ENCODE peak calls at places on chromosome 9, in six cellular contexts. B is right lobe of liver, O is Panc1, E is tibial nerve, X is adipocyte, Z is heart left ventricle. H is an unnamed sample. For H3K4me1, the result is how much of the 10 kb centered on the place peaks cover.

GRCh38 chr9:20264896-20265295 is 357.4 kb downstream of the MLLT3 start:
- DNase-seq in E (no peak), X (no peak), B (no peak), Z (no peak), O (no peak), H (no peak)

GRCh38 chr9:35771943-35772342 is 17.9 kb upstream of the MSMP start:
- DNase-seq in X (no peak), O (no peak), B (no peak), Z (no peak), E (no peak), H (no peak)

GRCh38 chr9:86082870-86083269 is 16.5 kb downstream of the GOLM1 start:
- DNase-seq in B (no peak), E (no peak), X (no peak), Z (no peak), O (no peak), H (no peak)

GRCh38 chr9:36298566-36298965 is 40.3 kb upstream of the GNE start:
- DNase-seq in B (no peak), E (no peak), Z (no peak), X (no peak), O (no peak), H (no peak)

GRCh38 chr9:31587176-31587575 is 797.3 kb upstream of the ACO1 start:
- DNase-seq in B (no peak), E (no peak), O (no peak), Z (no peak), X (no peak), H (no peak)

GRCh38 chr9:137764981-137765380 is 112.6 kb upstream of the CACNA1B start:
- DNase-seq in B (no peak), O (no peak), X (no peak), E (no peak), Z (no peak), H (no peak)

GRCh38 chr9:113425072-113425471 is 14.5 kb downstream of the C9orf43 start:
- DNase-seq in X (no peak), O (no peak), E (no peak), Z (no peak), B (no peak), H (no peak)

GRCh38 chr9:131418143-131419028 is 24.5 kb downstream of the PRRC2B start:
- DNase-seq in B (peak), O (no peak), X (peak), E (no peak), Z (no peak), H (peak)

GRCh38 chr9:764105-764524 is 77.4 kb upstream of the DMRT1 start:
- DNase-seq in E (peak), Z (peak), B (peak), X (peak), O (peak), H (peak)

GRCh38 chr9:1726993-1727759 is 288.0 kb upstream of the SMARCA2 start:
- DNase-seq in B (no peak), X (no peak), O (no peak), E (no peak), Z (no peak), H (no peak)

DNA sequence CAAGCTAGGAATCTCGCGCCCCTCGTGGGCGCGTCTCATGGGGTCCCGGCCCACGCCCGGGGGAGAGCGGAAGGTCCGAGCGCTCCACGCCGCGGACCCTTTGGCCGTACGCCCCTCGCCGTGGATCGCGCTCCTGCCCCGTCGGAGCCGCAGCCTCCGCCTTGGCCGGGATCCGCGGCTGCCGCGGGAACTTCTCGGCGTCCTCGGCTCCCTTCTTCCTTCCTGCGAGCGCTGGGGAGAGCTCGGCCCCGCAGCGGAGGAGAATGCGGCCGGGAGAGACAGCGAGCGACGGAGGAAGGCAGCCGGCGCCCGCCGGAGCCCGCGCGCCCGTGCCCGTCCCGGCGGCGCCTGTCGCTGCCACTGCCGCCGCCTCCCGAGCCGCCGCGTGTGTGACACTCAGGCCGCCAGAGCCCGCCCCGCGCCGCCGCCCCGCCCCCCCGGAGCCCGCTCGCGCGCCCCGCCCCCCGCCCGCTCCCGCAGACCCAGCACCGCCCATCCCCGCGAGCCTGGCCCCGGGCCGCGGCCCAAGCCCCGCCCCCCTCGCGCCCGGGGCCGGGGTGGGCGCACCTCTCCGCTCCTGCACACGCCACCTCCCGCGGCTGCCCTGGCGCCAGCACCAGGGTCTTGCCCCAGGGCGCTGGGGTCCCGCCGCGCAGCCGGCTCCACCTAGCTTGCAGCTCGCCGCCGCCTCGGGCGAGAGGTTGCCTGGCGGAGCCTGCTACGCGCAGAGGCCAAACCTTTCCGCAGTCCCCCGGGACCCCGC is at the start of gene SHB:
- DNase-seq in Z (peak), O (no peak), E (peak), B (peak), X (peak), H (peak)
- H3K4me1 ChIP-seq in Z (under half), O (under half), E (under half), B (under half), X (under half), H (under half)

DNA sequence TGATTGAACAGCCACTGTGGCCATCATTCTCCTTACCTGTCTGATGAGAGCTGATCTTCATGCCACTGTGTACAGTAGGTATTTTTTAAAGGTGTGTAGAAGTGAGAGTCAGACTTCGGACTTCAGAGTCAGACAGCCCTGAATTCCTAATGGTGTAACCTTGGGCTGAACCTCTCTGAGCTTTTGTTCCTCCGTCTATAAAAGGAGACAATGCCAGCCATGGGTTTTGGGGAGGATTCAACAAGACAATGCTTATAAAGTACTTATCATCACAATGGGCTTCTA is 18.7 kb downstream of the GSN start:
- DNase-seq in O (no peak), E (no peak), X (no peak), Z (no peak), B (no peak), H (no peak)
- H3K4me1 ChIP-seq in O (half or more), E (half or more), X (half or more), Z (under half), B (under half), H (under half)

GRCh38 chr9:124886461-124886860 is 24.5 kb downstream of the ARPC5L start:
- DNase-seq in E (no peak), Z (no peak), O (no peak), X (no peak), B (no peak), H (no peak)
- H3K4me1 ChIP-seq in E (under half), Z (under half), O (under half), X (under half), B (under half), H (under half)

DNA sequence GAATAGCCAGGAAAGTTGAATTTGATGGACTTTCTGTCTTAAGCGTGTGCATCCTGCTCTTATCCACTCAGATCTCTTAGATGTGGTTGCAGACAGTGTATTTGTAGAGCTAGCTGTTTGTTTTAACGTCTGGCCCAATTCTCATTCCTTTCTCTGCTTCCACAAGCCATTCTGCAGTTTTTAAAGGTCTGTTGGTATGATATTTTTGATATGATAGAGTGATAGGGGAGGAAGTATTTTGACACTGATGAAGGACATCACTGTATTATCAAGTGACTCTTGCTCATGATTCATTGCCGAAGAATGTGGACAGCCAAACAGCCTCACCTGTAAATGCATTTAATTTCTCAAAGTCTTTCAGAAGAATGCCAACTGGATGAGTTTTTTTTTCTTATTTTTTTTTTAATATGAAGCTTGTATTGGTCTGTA is 4.5 kb downstream of the TJP2 start:
- DNase-seq in B (no peak), Z (no peak), O (no peak), E (no peak), X (no peak), H (no peak)
- H3K4me1 ChIP-seq in B (under half), Z (under half), O (half or more), E (under half), X (half or more), H (under half)

GRCh38 chr9:109251080-109251775 is 69.6 kb downstream of the EPB41L4B start:
- DNase-seq in O (peak), X (peak), Z (no peak), E (no peak), B (peak), H (peak)

GRCh38 chr9:109250311-109250741 is 70.5 kb downstream of the EPB41L4B start:
- DNase-seq in E (no peak), B (peak), Z (no peak), O (no peak), X (no peak), H (no peak)

GRCh38 chr9:109251776-109252106 is 69.1 kb downstream of the EPB41L4B start:
- DNase-seq in E (no peak), Z (no peak), X (no peak), B (no peak), O (no peak), H (no peak)

GRCh38 chr9:109249615-109250014 is 71.2 kb downstream of the EPB41L4B start:
- DNase-seq in X (no peak), Z (no peak), B (no peak), O (no peak), E (no peak), H (no peak)

GRCh38 chr9:109250771-109251079 is 70.1 kb downstream of the EPB41L4B start:
- DNase-seq in X (no peak), O (no peak), E (no peak), B (no peak), Z (no peak), H (no peak)
- H3K4me1 ChIP-seq in X (half or more), O (half or more), E (under half), B (under half), Z (under half), H (under half)

GRCh38 chr9:134058716-134059115 is 9.1 kb downstream of the BRD3 start:
- DNase-seq in O (no peak), E (no peak), X (no peak), Z (no peak), B (peak), H (no peak)
- H3K4me1 ChIP-seq in O (under half), E (half or more), X (under half), Z (under half), B (under half), H (under half)

DNA sequence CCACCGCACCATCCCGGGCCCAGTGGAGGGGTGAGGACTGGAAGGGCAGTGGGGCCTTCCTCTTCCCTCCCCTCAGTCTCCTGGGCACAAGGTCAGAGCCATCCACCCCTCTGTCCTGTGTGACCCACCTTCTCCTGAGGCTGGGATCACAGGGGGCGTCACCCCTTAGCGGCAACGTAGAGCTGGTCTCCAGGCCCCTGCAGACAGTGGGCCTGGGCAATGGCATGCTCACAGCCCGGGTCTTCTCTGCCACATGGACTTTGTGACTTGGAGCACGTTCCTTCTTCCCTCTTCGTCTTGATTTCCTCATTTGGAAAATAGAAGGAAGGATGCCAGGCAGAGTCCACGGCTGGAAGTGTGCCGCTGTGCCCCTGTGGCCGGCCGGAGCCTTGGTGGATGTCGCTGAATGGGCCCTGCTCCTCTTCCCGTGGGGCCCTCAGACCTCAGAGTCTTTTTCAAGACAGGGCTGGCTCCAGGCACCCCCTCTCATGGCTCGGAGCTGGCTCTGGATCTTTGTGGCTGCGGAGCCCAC is 10.0 kb downstream of the RXRA start:
- DNase-seq in B (no peak), E (no peak), Z (no peak), O (no peak), X (no peak), H (no peak)
- H3K4me1 ChIP-seq in B (under half), E (half or more), Z (half or more), O (under half), X (half or more), H (under half)

GRCh38 chr9:109114670-109115069 is 5.1 kb downstream of the TMEM245 start:
- DNase-seq in O (no peak), X (no peak), B (no peak), E (no peak), Z (no peak), H (no peak)
- H3K4me1 ChIP-seq in O (under half), X (half or more), B (under half), E (half or more), Z (under half), H (under half)

GRCh38 chr9:68778635-68779034 is 73.6 kb downstream of the PIP5K1B start:
- DNase-seq in Z (no peak), X (no peak), O (no peak), E (no peak), B (no peak), H (no peak)

GRCh38 chr9:68779558-68780376 is 74.7 kb downstream of the PIP5K1B start:
- DNase-seq in X (peak), O (peak), Z (peak), E (peak), B (peak), H (peak)

GRCh38 chr9:68781866-68782265 is 76.8 kb downstream of the PIP5K1B start:
- DNase-seq in E (no peak), B (no peak), X (no peak), Z (no peak), O (no peak), H (no peak)

GRCh38 chr9:68780735-68781134 is 75.7 kb downstream of the PIP5K1B start:
- DNase-seq in Z (no peak), X (no peak), E (no peak), B (no peak), O (no peak), H (no peak)

GRCh38 chr9:68780377-68780707 is 75.3 kb downstream of the PIP5K1B start:
- DNase-seq in E (no peak), O (no peak), B (no peak), X (no peak), Z (no peak), H (no peak)
- H3K4me1 ChIP-seq in E (under half), O (under half), B (under half), X (under half), Z (under half), H (under half)

DNA sequence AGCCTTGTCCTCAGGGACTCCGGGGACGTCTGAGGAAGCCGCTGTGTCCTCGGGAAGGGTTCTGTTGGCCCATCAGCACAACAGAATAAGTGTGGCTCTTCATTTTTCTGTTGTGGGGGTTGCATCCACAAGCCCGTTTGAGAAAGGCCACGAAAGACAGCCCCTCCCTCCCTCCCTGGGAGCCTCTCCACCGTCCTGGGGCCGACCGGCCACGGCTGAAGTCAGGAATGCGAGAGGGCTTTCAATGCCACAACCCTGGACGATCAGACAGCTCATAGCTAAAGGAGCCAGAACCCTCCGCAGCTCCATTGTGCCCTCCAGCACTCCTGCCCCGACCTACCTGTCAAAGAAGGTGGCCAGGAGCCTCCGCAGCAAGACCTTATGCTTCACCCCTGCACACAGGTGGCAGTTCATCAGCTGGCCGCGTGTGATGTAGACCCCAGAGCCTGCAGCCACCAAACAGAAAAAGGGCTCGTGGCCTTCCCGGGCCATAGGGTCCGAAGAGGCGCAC is 52.4 kb upstream of the UBAC1 start:
- DNase-seq in B (peak), O (no peak), Z (no peak), X (no peak), E (no peak), H (peak)
- H3K4me1 ChIP-seq in B (under half), O (under half), Z (under half), X (under half), E (under half), H (under half)